ENCODE peak calls at places on chromosomes 16 and 17, in six cellular contexts. O is activated CD8-positive, alpha-beta memory T cell treated with anti-CD3 and anti-CD28 coated beads for 48 hours; E is GM23338; A is T-cell; I is T-helper 2 cell; L is GF-D8. Q is an unnamed sample.

GRCh38 chr17:45382226-45382625 is 50.4 kb downstream of the ARHGAP27 start:
- DNase-seq in O (no peak), E (no peak), A (no peak), I (no peak), L (no peak), Q (no peak)

GRCh38 chr16:6193718-6194117 is 1096.1 kb upstream of the EEF2KMT start:
- DNase-seq in O (no peak), E (peak; percentile 81), A (no peak), I (no peak), L (no peak), Q (no peak)

GRCh38 chr17:17064322-17064721 is 22.1 kb downstream of the MPRIP start:
- DNase-seq in O (no peak), E (no peak), A (no peak), I (no peak), L (no peak), Q (no peak)

GRCh38 chr16:83211711-83212110 is 584.9 kb downstream of the CDH13 start:
- DNase-seq in O (no peak), E (peak; percentile 16), A (no peak), I (no peak), L (no peak), Q (no peak)

GRCh38 chr17:2521257-2521656 is 9.6 kb upstream of the METTL16 start:
- DNase-seq in O (no peak), E (no peak), A (no peak), I (no peak), L (no peak), Q (no peak)

GRCh38 chr17:82693168-82693867 is 5.2 kb downstream of the RAB40B start:
- DNase-seq in O (no peak), E (no peak), A (no peak), I (no peak), L (no peak), Q (no peak)

GRCh38 chr17:80261159-80261894 is 675 bp downstream of the RNF213 start:
- DNase-seq in O (no peak), E (peak; percentile 96), A (peak; percentile 80), I (peak; percentile 50), L (peak; percentile 7), Q (no peak)

GRCh38 chr17:78289004-78289403 is 57.6 kb downstream of the TMEM235 start:
- DNase-seq in O (no peak), E (no peak), A (no peak), I (no peak), L (no peak), Q (no peak)

GRCh38 chr17:71402661-71403141 is 718.1 kb upstream of the SOX9 start:
- DNase-seq in O (no peak), E (no peak), A (no peak), I (no peak), L (no peak), Q (no peak)

GRCh38 chr17:64262422-64263260 is at the start of gene TEX2:
- DNase-seq in O (peak; percentile 35), E (peak; percentile 40), A (peak; percentile 76), I (peak; percentile 63), L (peak; percentile 17), Q (peak; percentile 37)

GRCh38 chr17:48567209-48567608 is 10.9 kb downstream of the HOXB4 start:
- DNase-seq in O (no peak), E (no peak), A (no peak), I (no peak), L (no peak), Q (no peak)

GRCh38 chr17:7475764-7476422 is 3.5 kb downstream of the ZBTB4 start:
- DNase-seq in O (no peak), E (no peak), A (no peak), I (no peak), L (no peak), Q (no peak)

GRCh38 chr16:27337024-27337423 is 23.2 kb downstream of the IL4R start:
- DNase-seq in O (no peak), E (no peak), A (no peak), I (no peak), L (no peak), Q (no peak)

GRCh38 chr17:53912117-53912516 is 89.4 kb downstream of the KIF2B start:
- DNase-seq in O (no peak), E (no peak), A (no peak), I (no peak), L (no peak), Q (no peak)

GRCh38 chr17:8005357-8005756 is 2.9 kb downstream of the GUCY2D start:
- DNase-seq in O (no peak), E (no peak), A (no peak), I (no peak), L (no peak), Q (no peak)

GRCh38 chr16:2814757-2815298 is 2.2 kb upstream of the PRSS21 start:
- DNase-seq in O (no peak), E (no peak), A (no peak), I (no peak), L (no peak), Q (no peak)

GRCh38 chr16:12171206-12171605 is 194.7 kb downstream of the SNX29 start:
- DNase-seq in O (no peak), E (no peak), A (no peak), I (no peak), L (no peak), Q (no peak)

GRCh38 chr17:79046501-79047280 is 22.7 kb downstream of the C1QTNF1 start:
- DNase-seq in O (no peak), E (no peak), A (no peak), I (no peak), L (no peak), Q (no peak)

GRCh38 chr17:67310406-67310805 is 56.0 kb downstream of the PSMD12 start:
- DNase-seq in O (no peak), E (no peak), A (no peak), I (no peak), L (no peak), Q (no peak)

GRCh38 chr17:27247071-27247957 is 46.6 kb upstream of the WSB1 start:
- DNase-seq in O (no peak), E (no peak), A (no peak), I (no peak), L (no peak), Q (no peak)

GRCh38 chr16:77833906-77834599 is 45.7 kb downstream of the VAT1L start:
- DNase-seq in O (no peak), E (peak; percentile 75), A (no peak), I (no peak), L (no peak), Q (no peak)

GRCh38 chr17:67637901-67638641 is 79.7 kb upstream of the NOL11 start:
- DNase-seq in O (no peak), E (peak; percentile 19), A (no peak), I (no peak), L (no peak), Q (no peak)

GRCh38 chr16:27911486-27911885 is 152.0 kb downstream of the GSG1L start:
- DNase-seq in O (no peak), E (no peak), A (no peak), I (no peak), L (no peak), Q (no peak)

GRCh38 chr16:84970447-84971127 is 40.7 kb downstream of the ZDHHC7 start:
- DNase-seq in O (peak; percentile 44), E (peak; percentile 91), A (peak; percentile 71), I (peak; percentile 74), L (peak; percentile 35), Q (peak; percentile 33)

GRCh38 chr16:65289022-65289421 is 167.2 kb upstream of the CDH11 start:
- DNase-seq in O (no peak), E (no peak), A (no peak), I (no peak), L (no peak), Q (no peak)

GRCh38 chr17:10156579-10157488 is 41.6 kb downstream of the GAS7 start:
- DNase-seq in O (no peak), E (no peak), A (peak; percentile 27), I (no peak), L (peak; percentile 90), Q (no peak)

Q was measured in stimulated activated CD8-positive, alpha-beta memory T cell treated with anti-CD3 and anti-CD28 coated beads, Interleukin-7, amount 100 ng/mL, for 48 hours.